ENCODE peak calls at places on chromosomes 11 and 22, in six cellular contexts. S, Y, N, I, H and F are unnamed samples.

GRCh38 chr22:24247564-24248344 is 2.9 kb upstream of the GGT5 start:
- DNase-seq in I (peak), S (peak), Y (peak), N (peak), H (peak), F (peak)

GRCh38 chr22:26023104-26023775 is 146.0 kb upstream of the SEZ6L start:
- DNase-seq in S (no peak), N (no peak), H (no peak), Y (no peak), I (no peak), F (no peak)

GRCh38 chr11:107859459-107860239 is 1.1 kb upstream of the SLC35F2 start:
- DNase-seq in S (peak), Y (peak), N (peak), H (no peak), I (peak), F (peak)

GRCh38 chr11:27196040-27196897 is 155.7 kb downstream of the BBOX1 start:
- DNase-seq in Y (no peak), H (no peak), N (no peak), S (no peak), I (no peak), F (no peak)

GRCh38 chr22:26889794-26890193 is 232.4 kb downstream of the MIAT start:
- DNase-seq in S (no peak), I (no peak), N (no peak), H (no peak), Y (no peak), F (no peak)

GRCh38 chr11:2093575-2094353 is 45.4 kb downstream of the IGF2 start:
- DNase-seq in H (no peak), N (peak), Y (no peak), I (peak), S (no peak), F (no peak)

GRCh38 chr22:50201191-50202129 is 649 bp downstream of the SELENOO start:
- DNase-seq in S (no peak), I (no peak), Y (peak), N (no peak), H (no peak), F (no peak)

GRCh38 chr11:68014157-68014965 is 4.2 kb downstream of the ALDH3B1 start:
- DNase-seq in S (no peak), N (peak), H (no peak), I (peak), Y (peak), F (no peak)

GRCh38 chr11:103326070-103326794 is 217.0 kb downstream of the DYNC2H1 start:
- DNase-seq in H (no peak), Y (peak), N (no peak), I (peak), S (peak), F (peak)

GRCh38 chr22:16699336-16699735 is 106.7 kb upstream of the CCT8L2 start:
- DNase-seq in S (no peak), N (no peak), I (no peak), Y (no peak), H (no peak), F (no peak)

GRCh38 chr22:30127749-30128166 is 47.5 kb downstream of the HORMAD2 start:
- DNase-seq in Y (peak), S (no peak), H (no peak), N (no peak), I (peak), F (no peak)

GRCh38 chr11:131875611-131876010 is 505.2 kb downstream of the NTM start:
- DNase-seq in S (no peak), N (no peak), I (peak), H (no peak), Y (peak), F (no peak)

GRCh38 chr11:124012697-124013096 is at the start of gene OR10G4:
- DNase-seq in Y (no peak), S (no peak), N (no peak), I (no peak), H (no peak), F (no peak)

GRCh38 chr11:110296226-110297081 is at the start of gene RDX:
- DNase-seq in H (peak), I (peak), S (peak), N (peak), Y (peak), F (peak)

GRCh38 chr11:92216789-92217188 is 7.8 kb upstream of the FAT3 start:
- DNase-seq in I (no peak), S (no peak), Y (no peak), N (no peak), H (no peak), F (no peak)

GRCh38 chr11:134863294-134863693 is 451.3 kb upstream of the B3GAT1 start:
- DNase-seq in Y (no peak), N (no peak), H (no peak), I (no peak), S (no peak), F (peak)

GRCh38 chr11:38307455-38307854 is 1709.4 kb upstream of the RAG2 start:
- DNase-seq in Y (no peak), N (no peak), S (no peak), H (no peak), I (no peak), F (no peak)

GRCh38 chr22:25051983-25052710 is 99.6 kb downstream of the KIAA1671 start:
- DNase-seq in N (no peak), I (no peak), Y (no peak), S (peak), H (no peak), F (peak)

GRCh38 chr11:476416-476815 is 26.3 kb downstream of the PTDSS2 start:
- DNase-seq in H (no peak), Y (no peak), I (no peak), N (peak), S (no peak), F (no peak)

GRCh38 chr11:2666828-2667570 is 32.8 kb downstream of the KCNQ1OT1 start:
- DNase-seq in H (no peak), Y (no peak), S (no peak), N (no peak), I (peak), F (no peak)

GRCh38 chr22:44091021-44091721 is 67.1 kb downstream of the PARVB start:
- DNase-seq in H (no peak), Y (no peak), I (peak), S (no peak), N (peak), F (no peak)

GRCh38 chr11:16356057-16356750 is at the start of gene SOX6:
- DNase-seq in S (no peak), N (no peak), Y (no peak), H (no peak), I (peak), F (peak)

GRCh38 chr11:70159612-70160570 is 43.2 kb upstream of the FADD start:
- DNase-seq in I (no peak), H (no peak), Y (peak), N (peak), S (peak), F (no peak)

GRCh38 chr22:36673821-36674220 is 29.7 kb downstream of the CACNG2 start:
- DNase-seq in S (no peak), Y (no peak), I (no peak), H (no peak), N (no peak), F (no peak)

GRCh38 chr11:111736191-111736590 is 30.0 kb downstream of the PPP2R1B start:
- DNase-seq in N (no peak), H (no peak), Y (peak), I (peak), S (no peak), F (no peak)

GRCh38 chr11:57460756-57461749 is 725 bp downstream of the RTN4RL2 start:
- DNase-seq in H (no peak), N (no peak), S (peak), Y (no peak), I (no peak), F (peak)

GRCh38 chr22:32217465-32217864 is 12.6 kb upstream of the RFPL2 start:
- DNase-seq in N (no peak), I (no peak), Y (no peak), H (no peak), S (no peak), F (no peak)

GRCh38 chr22:37336474-37337028 is 54.2 kb downstream of the CYTH4 start:
- DNase-seq in H (no peak), S (no peak), I (no peak), N (no peak), Y (no peak), F (no peak)

GRCh38 chr22:33922268-33922667 is 2.0 kb upstream of the LARGE1 start:
- DNase-seq in I (peak), N (no peak), Y (peak), H (no peak), S (no peak), F (peak)

GRCh38 chr11:2526808-2527381 is 82.1 kb downstream of the KCNQ1 start:
- DNase-seq in H (no peak), I (no peak), Y (no peak), N (peak), S (no peak), F (no peak)

GRCh38 chr22:44665115-44665514 is 36.9 kb upstream of the PRR5 start:
- DNase-seq in H (no peak), I (peak), S (no peak), N (no peak), Y (no peak), F (no peak)

GRCh38 chr11:134592391-134592990 is 180.4 kb upstream of the B3GAT1 start:
- DNase-seq in Y (no peak), H (no peak), I (peak), S (peak), N (no peak), F (peak)

GRCh38 chr11:71131861-71132260 is 120.5 kb downstream of the SHANK2 start:
- DNase-seq in S (no peak), Y (no peak), I (no peak), N (no peak), H (no peak), F (no peak)

GRCh38 chr11:80503990-80504389 is 1063.2 kb upstream of the TENM4 start:
- DNase-seq in Y (no peak), S (no peak), H (no peak), N (no peak), I (no peak), F (no peak)

GRCh38 chr11:62974848-62975522 is 9.8 kb downstream of the SLC22A6 start:
- DNase-seq in Y (no peak), I (peak), N (no peak), S (peak), H (no peak), F (peak)

GRCh38 chr11:113188433-113188834 is 125.9 kb upstream of the TTC12 start:
- DNase-seq in I (no peak), Y (no peak), H (no peak), N (no peak), S (no peak), F (no peak)

GRCh38 chr11:27040302-27041115 is at the start of gene BBOX1:
- DNase-seq in I (no peak), Y (no peak), S (peak), N (peak), H (no peak), F (peak)